ENCODE peak calls at places on chromosomes 6 and 20, in nine cellular contexts. X, G, Z, S, I, M, O, C and Q are unnamed samples. For H3K4me1, the result is how much of the 10 kb centered on the place peaks cover.

GRCh38 chr6:117552618-117553017 is 49.7 kb downstream of the GOPC start:
- DNase-seq in X (no peak), G (no peak), Z (no peak), S (no peak), I (no peak), M (no peak), O (no peak), C (no peak), Q (no peak)

GRCh38 chr6:127879685-127880084 is 21.2 kb downstream of the THEMIS start:
- DNase-seq in X (no peak), G (no peak), Z (no peak), S (no peak), I (no peak), M (no peak), O (no peak), C (no peak), Q (no peak)

GRCh38 chr20:9319687-9320384 is 194.6 kb upstream of the LAMP5 start:
- DNase-seq in X (no peak), G (no peak), Z (no peak), S (no peak), I (no peak), M (no peak), O (no peak), C (no peak), Q (no peak)

GRCh38 chr20:62196286-62196685 is 13.5 kb downstream of the MTG2 start:
- DNase-seq in X (no peak), G (peak), Z (no peak), S (no peak), I (no peak), M (no peak), O (no peak), C (no peak), Q (no peak)

GRCh38 chr20:39210331-39211074 is 248.4 kb downstream of the DHX35 start:
- DNase-seq in X (no peak), G (no peak), Z (no peak), S (no peak), I (no peak), M (no peak), O (peak), C (no peak), Q (no peak)

GRCh38 chr6:93447874-93448273 is 28.5 kb upstream of the EPHA7 start:
- DNase-seq in X (no peak), G (no peak), Z (no peak), S (no peak), I (no peak), M (no peak), O (peak), C (no peak), Q (no peak)

GRCh38 chr6:20028143-20028542 is 184.1 kb downstream of the MBOAT1 start:
- DNase-seq in X (no peak), G (no peak), Z (no peak), S (no peak), I (no peak), M (no peak), O (no peak), C (no peak), Q (no peak)

GRCh38 chr6:116206231-116206903 is 47.5 kb downstream of the TSPYL4 start:
- DNase-seq in X (no peak), G (no peak), Z (no peak), S (peak), I (no peak), M (no peak), O (no peak), C (no peak), Q (no peak)

GRCh38 chr20:51366155-51366886 is 176.2 kb downstream of the NFATC2 start:
- DNase-seq in X (peak), G (peak), Z (peak), S (peak), I (no peak), M (no peak), O (peak), C (peak), Q (peak)

GRCh38 chr20:44382641-44383040 is 27.1 kb downstream of the HNF4A start:
- DNase-seq in X (no peak), G (no peak), Z (no peak), S (no peak), I (no peak), M (no peak), O (no peak), C (no peak), Q (no peak)

GRCh38 chr20:17625246-17626051 is 55.6 kb downstream of the DSTN start:
- DNase-seq in X (peak), G (no peak), Z (peak), S (no peak), I (peak), M (no peak), O (no peak), C (no peak), Q (no peak)

GRCh38 chr20:37559312-37560027 is 31.8 kb upstream of the BLCAP start:
- DNase-seq in X (no peak), G (no peak), Z (no peak), S (no peak), I (no peak), M (no peak), O (no peak), C (no peak), Q (no peak)

GRCh38 chr6:44829811-44830210 is 442.3 kb downstream of the CDC5L start:
- DNase-seq in X (no peak), G (no peak), Z (no peak), S (no peak), I (no peak), M (no peak), O (no peak), C (no peak), Q (no peak)

GRCh38 chr6:162728706-162729105 is 932 bp downstream of the PACRG start:
- DNase-seq in X (no peak), G (no peak), Z (no peak), S (no peak), I (no peak), M (no peak), O (no peak), C (no peak), Q (no peak)

GRCh38 chr6:87914637-87915395 is 132.8 kb upstream of the SPACA1 start:
- DNase-seq in X (no peak), G (no peak), Z (no peak), S (peak), I (no peak), M (no peak), O (no peak), C (no peak), Q (no peak)

GRCh38 chr6:118080547-118080946 is 173.5 kb downstream of the SLC35F1 start:
- DNase-seq in X (no peak), G (no peak), Z (no peak), S (no peak), I (no peak), M (no peak), O (no peak), C (no peak), Q (no peak)

GRCh38 chr6:142943746-142944125 is 1.2 kb downstream of the HIVEP2 start:
- DNase-seq in X (no peak), G (peak), Z (no peak), S (peak), I (no peak), M (no peak), O (peak), C (peak), Q (no peak)

GRCh38 chr20:47950103-47950502 is 164.8 kb upstream of the SULF2 start:
- DNase-seq in X (no peak), G (no peak), Z (no peak), S (peak), I (no peak), M (no peak), O (no peak), C (no peak), Q (peak)

GRCh38 chr6:18997375-18997826 is 610.3 kb downstream of the RNF144B start:
- DNase-seq in X (no peak), G (no peak), Z (no peak), S (peak), I (no peak), M (no peak), O (no peak), C (no peak), Q (peak)

GRCh38 chr6:157215702-157216101 is 107.6 kb downstream of the TMEM242 start:
- DNase-seq in X (no peak), G (no peak), Z (no peak), S (no peak), I (no peak), M (no peak), O (no peak), C (no peak), Q (no peak)

GRCh38 chr6:133436652-133437051 is 195.5 kb downstream of the EYA4 start:
- DNase-seq in X (no peak), G (no peak), Z (no peak), S (no peak), I (no peak), M (no peak), O (no peak), C (no peak), Q (no peak)

GRCh38 chr6:110195639-110196038 is 15.4 kb downstream of the CDC40 start:
- DNase-seq in X (no peak), G (no peak), Z (no peak), S (no peak), I (no peak), M (no peak), O (no peak), C (no peak), Q (no peak)

GRCh38 chr20:10309326-10309725 is 90.7 kb downstream of the SNAP25 start:
- DNase-seq in X (no peak), G (no peak), Z (no peak), S (peak), I (no peak), M (no peak), O (no peak), C (no peak), Q (no peak)

GRCh38 chr6:166830185-166830890 is 126.0 kb downstream of the RNASET2 start:
- DNase-seq in X (no peak), G (no peak), Z (no peak), S (no peak), I (no peak), M (no peak), O (no peak), C (no peak), Q (no peak)

GRCh38 chr6:218153-219018 is 73.9 kb upstream of the DUSP22 start:
- DNase-seq in X (no peak), G (no peak), Z (no peak), S (no peak), I (no peak), M (no peak), O (peak), C (no peak), Q (no peak)

GRCh38 chr6:42099340-42100028 is 42.9 kb downstream of the C6orf132 start:
- DNase-seq in X (no peak), G (no peak), Z (no peak), S (peak), I (peak), M (no peak), O (peak), C (no peak), Q (peak)

GRCh38 chr20:39874049-39874893 is 814.8 kb downstream of the MAFB start:
- DNase-seq in X (peak), G (peak), Z (peak), S (peak), I (peak), M (no peak), O (peak), C (peak), Q (peak)

GRCh38 chr6:165864925-165865324 is 201.9 kb upstream of the PDE10A start:
- DNase-seq in X (no peak), G (no peak), Z (no peak), S (no peak), I (no peak), M (no peak), O (no peak), C (no peak), Q (no peak)

GRCh38 chr6:163324928-163325784 is 89.4 kb upstream of the QKI start:
- DNase-seq in X (peak), G (peak), Z (peak), S (no peak), I (no peak), M (no peak), O (no peak), C (peak), Q (peak)

GRCh38 chr6:5469101-5469846 is 208.0 kb downstream of the FARS2 start:
- DNase-seq in X (no peak), G (no peak), Z (no peak), S (no peak), I (no peak), M (no peak), O (no peak), C (no peak), Q (no peak)

GRCh38 chr6:15335916-15336315 is 90.0 kb downstream of the JARID2 start:
- DNase-seq in X (no peak), G (no peak), Z (no peak), S (no peak), I (no peak), M (no peak), O (no peak), C (no peak), Q (no peak)
- H3K4me1 ChIP-seq in X (under half), G (under half), Z (under half), S (under half), I (under half), M (under half), O (under half), C (under half), Q (under half)

GRCh38 chr6:159104931-159105330 is 60.1 kb upstream of the TAGAP start:
- DNase-seq in X (no peak), G (no peak), Z (no peak), S (peak), I (no peak), M (no peak), O (peak), C (no peak), Q (no peak)
- H3K4me1 ChIP-seq in X (under half), G (under half), Z (under half), S (under half), I (under half), M (half or more), O (under half), C (under half), Q (under half)

GRCh38 chr6:148419430-148419829 is 76.8 kb downstream of the SASH1 start:
- DNase-seq in X (no peak), G (no peak), Z (no peak), S (no peak), I (no peak), M (no peak), O (no peak), C (no peak), Q (no peak)
- H3K4me1 ChIP-seq in X (under half), G (under half), Z (half or more), S (under half), I (under half), M (under half), O (under half), C (under half), Q (under half)

DNA sequence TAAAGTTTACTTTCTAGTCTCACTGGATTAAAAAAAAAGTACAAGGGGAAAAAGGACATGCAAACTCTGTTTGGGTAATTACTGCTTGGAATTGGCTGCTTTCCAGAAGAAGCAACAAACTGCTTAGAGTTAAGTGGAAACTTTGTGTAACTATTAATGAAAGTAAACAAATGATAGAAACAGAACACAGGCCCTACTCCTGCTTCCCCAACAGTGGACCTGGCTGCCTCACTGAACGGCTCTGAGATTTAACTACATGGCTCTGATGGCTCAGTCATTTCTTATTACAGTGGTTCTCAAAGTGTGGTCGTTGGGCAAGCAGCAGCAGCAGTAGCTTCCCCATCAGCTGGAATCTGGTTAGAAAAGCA is 108.5 kb downstream of the MAN1A1 start:
- DNase-seq in X (peak), G (no peak), Z (no peak), S (no peak), I (no peak), M (no peak), O (no peak), C (no peak), Q (peak)
- H3K4me1 ChIP-seq in X (under half), G (under half), Z (under half), S (under half), I (under half), M (under half), O (under half), C (under half), Q (under half)

DNA sequence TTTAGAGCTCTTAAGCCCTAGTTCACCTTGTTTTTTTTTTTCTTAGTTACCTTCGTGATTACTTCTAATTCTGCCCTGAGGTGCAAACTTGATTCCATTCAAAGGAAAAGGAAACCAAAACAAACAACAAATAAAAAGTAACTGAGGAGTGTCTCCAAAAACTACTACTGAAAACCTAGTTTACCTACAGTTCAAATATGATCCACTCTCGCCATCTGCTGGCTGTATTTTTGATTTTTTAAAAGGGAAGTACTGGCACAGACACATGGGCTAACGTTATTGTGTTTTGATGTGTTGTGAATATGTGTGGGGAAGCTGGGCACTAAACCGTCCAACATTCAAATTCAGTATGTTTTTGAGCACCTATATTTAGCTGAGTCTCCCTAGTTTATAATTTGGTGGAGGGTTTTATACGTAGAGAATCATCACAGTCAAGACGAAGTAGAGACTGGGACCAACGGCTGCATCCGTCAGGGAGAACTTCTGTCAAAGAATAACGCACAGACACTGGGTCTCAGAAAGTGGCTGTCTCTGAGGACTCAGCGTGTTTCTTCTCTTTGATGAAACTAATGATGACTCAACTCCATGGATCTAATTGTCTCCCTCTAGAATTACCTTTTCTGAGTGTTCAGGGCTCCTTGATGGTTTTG is 373.5 kb upstream of the BTBD3 start:
- DNase-seq in X (no peak), G (no peak), Z (no peak), S (peak), I (no peak), M (no peak), O (peak), C (peak), Q (peak)
- H3K4me1 ChIP-seq in X (under half), G (under half), Z (under half), S (under half), I (under half), M (under half), O (under half), C (under half), Q (under half)

GRCh38 chr20:34012735-34013134 is 19.0 kb downstream of the RALY start:
- DNase-seq in X (no peak), G (no peak), Z (no peak), S (no peak), I (no peak), M (no peak), O (no peak), C (no peak), Q (no peak)
- H3K4me1 ChIP-seq in X (half or more), G (under half), Z (half or more), S (under half), I (under half), M (under half), O (under half), C (half or more), Q (half or more)